ENCODE peak calls at places on chromosomes 4 and X, in four cellular contexts. L is HCT116, Z is K562, Q is upper lobe of left lung. X is an unnamed sample.

GRCh38 chr4:177214935-177215334 is 94.7 kb upstream of the NEIL3 start:
- DNase-seq in L (no peak), Z (no peak), Q (no peak), X (no peak)

GRCh38 chr4:182169987-182170386 is 73.2 kb upstream of the TENM3 start:
- DNase-seq in L (no peak), Z (no peak), Q (no peak), X (no peak)

GRCh38 chr4:41111796-41112195 is 102.5 kb downstream of the APBB2 start:
- DNase-seq in L (no peak), Z (no peak), Q (no peak), X (no peak)

GRCh38 chr4:124874172-124874450 is 161.6 kb upstream of the ANKRD50 start:
- DNase-seq in L (no peak), Z (no peak), Q (no peak), X (no peak)

GRCh38 chr4:134677209-134677814 is 475.7 kb upstream of the PABPC4L start:
- DNase-seq in L (no peak), Z (no peak), Q (no peak), X (no peak)

GRCh38 chrX:151384807-151385206 is 12.2 kb upstream of the VMA21 start:
- DNase-seq in L (no peak), Z (no peak), Q (no peak), X (no peak)

GRCh38 chrX:107537815-107538214 is 88.4 kb downstream of the FRMPD3 start:
- DNase-seq in L (peak; percentile 31), Z (peak; percentile 41), Q (no peak), X (no peak)

GRCh38 chrX:104565791-104566687 is at the start of gene IL1RAPL2:
- DNase-seq in L (no peak), Z (peak; percentile 29), Q (peak; percentile 42), X (no peak)

GRCh38 chr4:159382875-159383568 is 280.1 kb downstream of the RAPGEF2 start:
- DNase-seq in L (no peak), Z (no peak), Q (no peak), X (no peak)

GRCh38 chrX:149267878-149268813 is 237.0 kb downstream of the IDS start:
- DNase-seq in L (no peak), Z (no peak), Q (no peak), X (no peak)

GRCh38 chr4:88610771-88611170 is 18.5 kb downstream of the HERC3 start:
- DNase-seq in L (no peak), Z (no peak), Q (no peak), X (no peak)

GRCh38 chrX:34563809-34564208 is 93.3 kb downstream of the TMEM47 start:
- DNase-seq in L (no peak), Z (no peak), Q (no peak), X (no peak)

GRCh38 chr4:83535520-83535944 is 376 bp upstream of the GPAT3 start:
- DNase-seq in L (peak; percentile 66), Z (no peak), Q (no peak), X (no peak)

GRCh38 chr4:101230806-101231426 is 116.4 kb downstream of the PPP3CA start:
- DNase-seq in L (no peak), Z (no peak), Q (no peak), X (no peak)

GRCh38 chr4:139163806-139164206 is 13.2 kb downstream of the ELF2 start:
- DNase-seq in L (no peak), Z (no peak), Q (no peak), X (no peak)

GRCh38 chrX:23779025-23779424 is 3.9 kb upstream of the SAT1 start:
- DNase-seq in L (no peak), Z (no peak), Q (no peak), X (no peak)

GRCh38 chrX:79147477-79147876 is 3.0 kb downstream of the GPR174 start:
- DNase-seq in L (no peak), Z (no peak), Q (no peak), X (no peak)
- H3K9me3 ChIP-seq in L (no peaks in the 10 kb centered on the region), Z (no peaks in the 10 kb centered on the region), Q (no peaks in the 10 kb centered on the region), X (no peaks in the 10 kb centered on the region)

GRCh38 chr4:143335979-143336827 is 473 bp upstream of the GAB1 start:
- DNase-seq in L (no peak), Z (peak; percentile 82), Q (peak; percentile 96), X (peak; percentile 93)
- TF ChIP-seq POLR2A in L (no peak), Z (peak; percentile 67), Q (no peak), X (no peak)

DNA sequence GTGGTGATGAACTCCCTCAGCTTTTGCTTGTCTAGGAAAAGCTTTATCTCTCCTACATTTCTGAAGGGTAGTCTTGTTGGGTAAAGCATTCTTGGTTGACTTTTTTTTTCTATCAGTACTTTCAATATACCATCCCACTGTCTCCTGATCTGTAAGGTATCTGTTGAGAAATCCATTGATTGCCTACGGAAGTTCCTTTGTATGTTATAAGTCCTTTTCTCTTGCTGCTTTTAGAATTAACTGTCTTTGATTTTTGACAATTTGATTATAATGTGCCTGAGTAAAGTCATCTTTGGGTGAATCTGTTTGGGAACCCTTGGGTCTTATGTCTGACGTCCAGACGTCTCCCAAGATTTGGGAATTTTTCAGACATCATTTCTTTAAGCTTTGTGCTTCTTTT is 30.8 kb downstream of the SCLT1 start:
- DNase-seq in L (no peak), Z (no peak), Q (no peak), X (no peak)
- H3K9me3 ChIP-seq in L (peaks cover 21% of the 10 kb centered on the region), Z (peaks cover 33% of the 10 kb centered on the region), Q (peaks cover 30% of the 10 kb centered on the region), X (peaks cover 51% of the 10 kb centered on the region)

DNA sequence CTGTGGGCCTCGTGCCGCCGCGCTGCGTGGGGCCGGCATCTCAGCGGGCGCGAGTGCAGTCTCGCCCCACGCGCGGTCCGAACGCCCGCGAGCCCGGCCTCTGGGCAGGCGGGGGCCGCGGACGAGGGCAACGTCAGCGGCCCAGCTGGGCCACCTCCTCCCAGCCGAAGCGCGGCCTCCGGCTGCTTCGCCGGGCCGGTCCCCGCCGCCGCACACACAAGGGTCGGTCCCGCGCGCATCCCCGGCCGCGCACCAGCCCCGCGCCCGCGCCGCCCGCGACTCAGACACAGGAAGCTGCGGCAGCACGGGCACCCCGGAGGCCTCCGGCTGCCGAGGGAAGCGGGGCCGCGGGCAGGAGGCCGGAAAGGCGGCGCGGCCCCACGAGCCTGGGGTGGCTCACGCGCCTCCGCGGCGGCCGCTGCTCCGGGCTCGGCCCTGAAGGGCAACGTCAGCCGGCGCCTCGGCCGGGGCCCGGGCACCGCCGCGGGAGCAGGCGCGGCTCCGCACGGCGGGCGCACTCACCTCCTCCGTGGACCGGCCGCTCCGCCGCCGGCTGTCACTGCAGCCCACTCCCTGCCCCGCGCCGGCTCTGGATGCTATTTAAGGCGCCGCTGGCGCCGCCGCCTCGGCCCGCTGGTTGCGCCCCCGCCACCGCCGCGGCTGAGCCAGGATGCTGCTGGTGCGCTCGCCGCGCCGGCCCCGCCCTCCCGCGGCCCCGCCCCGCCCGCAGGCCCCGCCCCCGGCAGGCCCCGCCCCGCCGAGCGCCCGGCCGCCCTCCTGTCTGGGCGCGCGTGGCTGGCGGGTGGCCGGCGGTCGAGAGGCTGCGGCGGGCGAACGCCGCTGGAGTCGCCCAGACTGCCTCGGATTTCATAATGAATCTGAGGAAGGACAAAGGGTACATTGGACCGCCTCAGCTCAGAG is at the start of gene ACSL1:
- DNase-seq in L (no peak), Z (peak; percentile 96), Q (peak; percentile 97), X (no peak)
- TF ChIP-seq POLR2A in L (peak; percentile 44), Z (no peak), Q (no peak), X (peak; percentile 76)

X was measured in vagina.